ENCODE peak calls at places on chromosomes 6 and 20, in six cellular contexts. U is fibroblast of lung, L is HCT116, S is neuronal stem cell, X is suprapubic skin, C is prostate gland. W is an unnamed sample.

GRCh38 chr6:147903931-147904330 is 395.4 kb downstream of the SAMD5 start:
- DNase-seq in L (no peak), C (no peak), X (no peak), S (no peak), U (no peak), W (no peak)

GRCh38 chr20:42837456-42837855 is 352.2 kb downstream of the PTPRT start:
- DNase-seq in U (no peak), X (no peak), L (no peak), C (no peak), S (no peak), W (no peak)

GRCh38 chr6:102798631-102799030 is 1405.1 kb downstream of the GRIK2 start:
- DNase-seq in U (no peak), C (no peak), S (peak; percentile 18), L (no peak), X (no peak), W (no peak)

GRCh38 chr6:15431762-15432495 is 186.1 kb downstream of the JARID2 start:
- DNase-seq in X (no peak), L (no peak), C (no peak), S (no peak), U (no peak), W (no peak)

GRCh38 chr6:3876131-3876530 is 27.0 kb downstream of the FAM50B start:
- DNase-seq in S (no peak), X (peak; percentile 89), L (no peak), C (no peak), U (peak; percentile 75), W (no peak)

GRCh38 chr6:100230976-100231316 is 233.8 kb downstream of the SIM1 start:
- DNase-seq in X (no peak), U (no peak), L (no peak), C (no peak), S (no peak), W (no peak)

GRCh38 chr6:80341330-80341729 is 234.9 kb downstream of the BCKDHB start:
- DNase-seq in L (no peak), X (no peak), U (peak; percentile 73), S (no peak), C (no peak), W (no peak)

GRCh38 chr6:168007592-168008338 is 10.3 kb downstream of the KIF25 start:
- DNase-seq in L (peak; percentile 83), X (no peak), C (peak; percentile 51), S (no peak), U (peak; percentile 99), W (no peak)

GRCh38 chr6:148508401-148509151 is 165.9 kb downstream of the SASH1 start:
- DNase-seq in U (peak; percentile 72), X (no peak), L (no peak), C (no peak), S (peak; percentile 74), W (no peak)

GRCh38 chr20:18543932-18544331 is 23.3 kb upstream of the SMIM26 start:
- DNase-seq in C (no peak), S (no peak), X (no peak), L (no peak), U (no peak), W (peak; percentile 82)

GRCh38 chr20:61884571-61885389 is 180.9 kb downstream of the TAF4 start:
- DNase-seq in S (no peak), C (no peak), U (no peak), X (no peak), L (no peak), W (no peak)

GRCh38 chr20:50654899-50655298 is 36.4 kb downstream of the RIPOR3 start:
- DNase-seq in X (no peak), C (no peak), L (no peak), U (no peak), S (no peak), W (no peak)

GRCh38 chr6:29568021-29568420 is 8.5 kb upstream of the UBD start:
- DNase-seq in C (no peak), U (peak; percentile 8), X (no peak), S (no peak), L (no peak), W (no peak)

GRCh38 chr20:61371501-61372150 is 119.6 kb downstream of the CDH4 start:
- DNase-seq in L (no peak), X (no peak), U (no peak), S (no peak), C (no peak), W (no peak)

GRCh38 chr20:47762699-47763098 is 22.6 kb downstream of the SULF2 start:
- DNase-seq in X (no peak), U (no peak), C (no peak), S (no peak), L (no peak), W (no peak)

GRCh38 chr6:158064725-158065251 is 83.1 kb downstream of the SYNJ2 start:
- DNase-seq in X (no peak), L (no peak), C (no peak), U (no peak), S (no peak), W (no peak)

GRCh38 chr20:57991211-57991841 is 237.1 kb downstream of the ANKRD60 start:
- DNase-seq in L (no peak), C (no peak), U (no peak), X (peak; percentile 86), S (no peak), W (no peak)

GRCh38 chr6:134437376-134437775 is 119.5 kb upstream of the SGK1 start:
- DNase-seq in S (no peak), X (no peak), L (no peak), U (peak; percentile 61), C (no peak), W (no peak)

GRCh38 chr6:108562503-108562993 is 1.8 kb downstream of the FOXO3 start:
- DNase-seq in U (peak; percentile 75), L (peak; percentile 69), S (peak; percentile 47), C (peak; percentile 84), X (peak; percentile 79), W (peak; percentile 62)

GRCh38 chr6:118993803-118994231 is 58.9 kb upstream of the MCM9 start:
- DNase-seq in U (no peak), C (no peak), X (no peak), S (no peak), L (no peak), W (no peak)

GRCh38 chr6:13836170-13836569 is 21.8 kb upstream of the MCUR1 start:
- DNase-seq in U (no peak), C (no peak), X (no peak), S (no peak), L (no peak), W (no peak)

GRCh38 chr6:36501686-36502085 is 45.6 kb downstream of the STK38 start:
- DNase-seq in C (no peak), X (no peak), L (no peak), U (no peak), S (no peak), W (no peak)

GRCh38 chr20:24691901-24692351 is 222.5 kb downstream of the SYNDIG1 start:
- DNase-seq in L (no peak), C (no peak), X (peak; percentile 28), U (no peak), S (no peak), W (no peak)

GRCh38 chr6:85417336-85417735 is 32.5 kb upstream of the NT5E start:
- DNase-seq in X (no peak), C (no peak), L (no peak), U (peak; percentile 41), S (no peak), W (no peak)

GRCh38 chr20:38278150-38278549 is 17.6 kb upstream of the KIAA1755 start:
- DNase-seq in U (peak; percentile 45), L (no peak), S (peak; percentile 32), C (no peak), X (no peak), W (no peak)

DNA sequence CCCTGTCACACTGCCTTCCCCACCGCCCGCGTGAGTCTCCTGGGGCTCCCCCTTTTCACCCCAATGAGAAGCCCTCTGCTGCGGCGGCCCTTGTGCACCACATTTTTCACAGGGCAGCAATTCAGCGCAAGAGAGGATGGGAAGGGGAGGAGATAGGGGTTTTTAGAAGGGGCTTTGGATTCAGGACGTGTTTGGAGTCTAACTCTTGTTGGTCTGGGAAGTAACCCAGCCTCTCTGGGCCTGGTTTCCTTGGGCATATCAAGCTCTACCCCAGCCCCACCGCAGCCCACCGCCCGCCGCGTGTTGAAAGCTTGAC is 663 bp upstream of the ARFGEF3 start:
- DNase-seq in X (no peak), C (no peak), S (no peak), L (no peak), U (no peak), W (no peak)
- H3K4me3 ChIP-seq in X (peak overlapping the region; percentile 76), C (peak overlapping the region; percentile 79), S (peak overlapping the region; percentile 87), L (peak overlapping the region; percentile 37), U (peak overlapping the region; percentile 9), W (peak overlapping the region; percentile 96)

DNA sequence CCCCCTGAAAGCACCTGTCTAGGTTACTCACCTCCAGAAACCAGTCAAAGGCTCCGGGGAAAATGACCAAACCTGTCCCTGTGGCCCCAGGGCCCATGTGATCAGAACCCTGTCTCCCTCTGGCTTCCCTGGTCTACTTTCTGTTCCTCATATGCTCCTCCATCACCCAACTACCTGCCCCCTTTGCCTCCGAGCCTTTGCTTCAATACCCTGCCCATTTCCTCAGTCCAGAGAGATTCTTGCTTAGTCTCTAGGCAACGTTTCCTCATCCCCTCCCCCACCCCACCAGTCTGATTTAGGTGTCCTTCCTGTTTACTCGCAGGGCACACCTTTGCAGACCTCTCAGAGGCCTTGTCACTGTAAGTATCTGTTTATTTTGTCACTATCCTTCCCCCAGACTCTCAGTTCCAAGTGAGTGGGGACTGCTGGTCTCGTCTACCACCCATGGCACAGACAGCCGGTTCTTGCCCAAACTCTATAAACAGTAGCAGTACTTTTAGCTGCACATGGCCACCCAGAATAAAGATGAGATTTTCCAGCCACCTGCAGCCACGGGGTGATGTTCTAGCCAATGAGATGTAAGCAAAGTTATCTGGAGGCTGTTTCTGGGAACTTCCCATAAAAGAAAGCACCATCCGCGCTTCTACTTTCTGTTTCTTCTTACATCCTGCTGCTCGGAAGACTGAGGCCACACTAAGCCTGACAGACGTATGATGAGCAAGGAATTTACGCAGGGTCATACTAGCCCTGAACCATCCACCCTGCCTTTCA is 13.3 kb downstream of the ELOVL5 start:
- DNase-seq in X (no peak), U (no peak), S (no peak), L (no peak), C (no peak), W (no peak)
- H3K4me3 ChIP-seq in X (no peak overlapping the region), U (no peak overlapping the region), S (no peak overlapping the region), L (no peak overlapping the region), C (no peak overlapping the region), W (no peak overlapping the region)

GRCh38 chr20:20329564-20329963 is 38.3 kb upstream of the INSM1 start:
- DNase-seq in U (no peak), L (no peak), S (no peak), X (no peak), C (no peak), W (no peak)
- H3K4me3 ChIP-seq in U (no peak overlapping the region), L (no peak overlapping the region), S (peak overlapping the region; percentile 3), X (no peak overlapping the region), C (no peak overlapping the region), W (no peak overlapping the region)

GRCh38 chr20:44970243-44970757 is 4.0 kb downstream of the STK4 start:
- DNase-seq in X (no peak), U (peak; percentile 9), S (no peak), L (no peak), C (no peak), W (no peak)

GRCh38 chr20:44966030-44966961 is at the start of gene STK4:
- DNase-seq in C (peak; percentile 92), X (peak; percentile 95), U (peak; percentile 88), L (peak; percentile 86), S (peak; percentile 91), W (peak; percentile 75)

GRCh38 chr20:44967207-44967807 is 995 bp downstream of the STK4 start:
- DNase-seq in L (no peak), U (no peak), C (no peak), S (no peak), X (no peak), W (no peak)

GRCh38 chr20:44973053-44973452 is 6.7 kb downstream of the STK4 start:
- DNase-seq in X (no peak), L (no peak), C (no peak), U (no peak), S (no peak), W (no peak)

GRCh38 chr20:44969320-44969879 is 3.1 kb downstream of the STK4 start:
- DNase-seq in L (no peak), S (no peak), X (no peak), C (no peak), U (no peak), W (no peak)
- H3K4me3 ChIP-seq in L (no peak overlapping the region), S (no peak overlapping the region), X (no peak overlapping the region), C (no peak overlapping the region), U (no peak overlapping the region), W (no peak overlapping the region)

W was measured in LNCaP clone FGC.